ENCODE peak calls at places on chromosome 12, in ten cellular contexts. G is tibial nerve, W is astrocyte, M is cardiac muscle cell, K is heart right ventricle, U is body of pancreas, L is right atrium auricular region, O is left lung, Z is IMR-90, F is HepG2. A is an unnamed sample.

GRCh38 chr12:131511391-131511802 is 199.5 kb upstream of the SFSWAP start:
- DNase-seq in G (no peak), F (no peak), L (no peak), K (no peak), M (peak; percentile 15), Z (no peak), O (no peak), U (peak; percentile 33), W (peak; percentile 2), A (no peak)

GRCh38 chr12:92845320-92845719 is 83.8 kb downstream of the EEA1 start:
- DNase-seq in U (no peak), L (no peak), K (no peak), G (no peak), W (no peak), M (no peak), Z (no peak), F (peak; percentile 9), O (no peak), A (no peak)

GRCh38 chr12:48969160-48969771 is 2.3 kb downstream of the WNT10B start:
- DNase-seq in U (no peak), L (no peak), Z (no peak), G (no peak), O (no peak), F (no peak), K (no peak), W (no peak), M (no peak), A (no peak)

GRCh38 chr12:2299207-2299606 is 246.4 kb downstream of the CACNA1C start:
- DNase-seq in M (no peak), L (no peak), U (peak; percentile 17), G (no peak), W (no peak), O (no peak), F (no peak), K (no peak), Z (no peak), A (no peak)

GRCh38 chr12:129552996-129553750 is 350.7 kb downstream of the TMEM132D start:
- DNase-seq in G (no peak), Z (no peak), F (no peak), W (peak; percentile 26), O (no peak), M (no peak), U (no peak), L (no peak), K (no peak), A (no peak)

GRCh38 chr12:53427905-53428594 is 4.4 kb downstream of the AMHR2 start:
- DNase-seq in F (no peak), W (peak; percentile 92), G (no peak), U (no peak), K (no peak), O (no peak), Z (peak; percentile 97), L (no peak), M (peak; percentile 34), A (peak; percentile 47)

GRCh38 chr12:96274331-96274730 is 80.2 kb downstream of the ELK3 start:
- DNase-seq in G (no peak), M (no peak), L (no peak), K (no peak), O (no peak), Z (peak; percentile 77), U (no peak), W (peak; percentile 75), F (no peak), A (no peak)

GRCh38 chr12:93785262-93786010 is 108.3 kb downstream of the CRADD start:
- DNase-seq in Z (peak; percentile 97), L (peak; percentile 85), W (peak; percentile 94), O (no peak), F (peak; percentile 63), M (peak; percentile 94), K (no peak), U (peak; percentile 66), G (peak; percentile 63), A (peak; percentile 91)

GRCh38 chr12:6939187-6939540 is 4.5 kb upstream of the RNU7-1 start:
- DNase-seq in F (no peak), G (no peak), L (no peak), K (no peak), M (no peak), Z (no peak), W (no peak), O (no peak), U (no peak), A (no peak)

GRCh38 chr12:6936378-6936638 is 7.3 kb upstream of the RNU7-1 start:
- DNase-seq in M (no peak), L (no peak), W (no peak), G (no peak), Z (no peak), O (no peak), F (no peak), K (no peak), U (no peak), A (no peak)

GRCh38 chr12:6938353-6939186 is 5.0 kb upstream of the RNU7-1 start:
- DNase-seq in L (no peak), W (no peak), U (no peak), G (no peak), K (peak; percentile 27), Z (no peak), M (no peak), F (no peak), O (peak; percentile 76), A (peak; percentile 44)

GRCh38 chr12:6936642-6937480 is 6.8 kb upstream of the RNU7-1 start:
- DNase-seq in M (no peak), L (no peak), G (no peak), U (no peak), O (peak; percentile 83), Z (no peak), W (no peak), K (no peak), F (no peak), A (no peak)

DNA sequence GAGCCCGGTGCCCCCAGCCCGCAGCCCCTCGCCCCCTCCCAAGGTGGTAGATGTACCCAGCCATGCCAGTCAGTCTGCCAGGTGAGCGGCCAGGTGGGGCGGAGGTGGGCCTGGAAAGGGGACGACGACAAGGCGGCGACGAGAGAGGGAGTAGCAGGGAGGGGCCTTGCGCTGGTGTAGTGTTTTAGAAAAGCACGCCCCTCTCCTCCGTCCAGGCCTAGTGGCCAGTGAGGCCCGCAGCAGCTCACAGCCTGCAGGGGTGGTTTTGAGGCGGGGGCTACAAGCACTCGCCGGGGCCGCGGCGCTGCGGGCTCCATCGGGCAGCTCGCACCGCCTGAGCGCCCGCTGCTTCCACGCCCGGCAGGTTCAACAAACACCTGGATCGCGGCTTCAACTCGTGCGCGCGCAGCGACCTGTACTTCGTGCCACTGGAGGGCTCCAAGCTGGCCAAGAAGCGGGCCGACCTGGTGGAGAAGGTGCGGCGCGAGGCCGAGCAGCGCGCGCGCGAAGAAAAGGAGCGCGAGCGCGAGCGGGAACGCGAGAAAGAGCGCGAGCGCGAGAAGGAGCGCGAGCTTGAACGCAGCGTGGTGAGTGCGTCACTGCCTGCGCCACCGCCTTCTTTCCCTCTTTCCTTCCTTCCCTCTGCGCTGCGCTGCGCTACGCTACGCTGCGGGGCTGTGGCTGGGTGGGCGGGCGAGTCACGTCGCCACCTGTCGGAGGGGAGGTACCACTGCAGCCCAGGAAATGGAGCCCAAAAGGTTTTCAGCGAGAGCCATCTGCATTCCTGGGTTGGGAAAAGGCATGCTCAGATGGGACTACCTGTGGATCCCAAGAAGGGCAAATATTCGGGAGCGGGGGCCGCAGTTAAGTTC is 5.9 kb upstream of the RNU7-1 start:
- DNase-seq in K (peak; percentile 93), Z (peak; percentile 92), F (peak; percentile 91), L (peak; percentile 94), G (peak; percentile 78), O (peak; percentile 99), W (peak; percentile 87), U (peak; percentile 96), M (peak; percentile 95), A (peak; percentile 95)
- H3K36me3 ChIP-seq in K (peaks cover 67% of the 10 kb centered on the region), Z (peaks cover 68% of the 10 kb centered on the region), F (peaks cover 7% of the 10 kb centered on the region), L (peaks cover 28% of the 10 kb centered on the region), G (peaks cover 9% of the 10 kb centered on the region), O (peaks cover 68% of the 10 kb centered on the region), W (peaks cover 24% of the 10 kb centered on the region), U (no peaks in the 10 kb centered on the region), M (peaks cover 16% of the 10 kb centered on the region), A (peaks cover 94% of the 10 kb centered on the region)

GRCh38 chr12:56874821-56875220 is 59.4 kb downstream of the SDR9C7 start:
- DNase-seq in U (no peak), G (no peak), L (no peak), F (no peak), K (no peak), O (no peak), Z (no peak), M (no peak), W (no peak), A (no peak)

GRCh38 chr12:56878010-56878339 is 56.2 kb downstream of the SDR9C7 start:
- DNase-seq in K (no peak), F (peak; percentile 86), U (no peak), W (no peak), O (no peak), G (no peak), Z (no peak), M (peak; percentile 66), L (no peak), A (no peak)

GRCh38 chr12:56880416-56881035 is 53.7 kb downstream of the SDR9C7 start:
- DNase-seq in W (no peak), L (no peak), Z (no peak), K (no peak), M (peak; percentile 32), O (no peak), U (no peak), F (no peak), G (no peak), A (peak; percentile 11)

GRCh38 chr12:56873382-56873781 is 60.8 kb downstream of the SDR9C7 start:
- DNase-seq in O (no peak), M (no peak), Z (no peak), G (no peak), K (no peak), W (no peak), L (no peak), F (no peak), U (no peak), A (no peak)

GRCh38 chr12:56877195-56878009 is 56.8 kb downstream of the SDR9C7 start:
- DNase-seq in U (no peak), O (no peak), Z (no peak), M (peak; percentile 8), W (no peak), F (peak; percentile 77), G (no peak), L (no peak), K (no peak), A (no peak)
- H3K27ac ChIP-seq in U (no peak overlapping the region), O (no peak overlapping the region), Z (no peak overlapping the region), M (no peak overlapping the region), W (no peak overlapping the region), F (peak overlapping the region; percentile 58), G (no peak overlapping the region), L (no peak overlapping the region), K (no peak overlapping the region), A (no peak overlapping the region)

GRCh38 chr12:133081408-133081806 is 684 bp downstream of the ZNF140 start:
- DNase-seq in Z (no peak), O (no peak), K (no peak), U (peak; percentile 3), W (no peak), M (no peak), G (no peak), L (no peak), F (no peak), A (no peak)
- H3K9me3 ChIP-seq in Z (peaks cover 49% of the 10 kb centered on the region), O (no peaks in the 10 kb centered on the region), K (peaks cover 71% of the 10 kb centered on the region), U (peaks cover 49% of the 10 kb centered on the region), W (peaks cover 51% of the 10 kb centered on the region), M (no peaks in the 10 kb centered on the region), G (peaks cover 64% of the 10 kb centered on the region), L (peaks cover 84% of the 10 kb centered on the region), F (peaks cover 76% of the 10 kb centered on the region), A (peaks cover 30% of the 10 kb centered on the region)

GRCh38 chr12:45933504-45933903 is 56.9 kb downstream of the SCAF11 start:
- DNase-seq in O (no peak), Z (no peak), M (no peak), U (no peak), K (no peak), G (no peak), W (no peak), F (no peak), L (no peak), A (no peak)

GRCh38 chr12:45930369-45930768 is 60.0 kb downstream of the SCAF11 start:
- DNase-seq in M (no peak), L (no peak), W (no peak), O (no peak), K (no peak), F (no peak), G (no peak), U (no peak), Z (no peak), A (no peak)

GRCh38 chr12:45928309-45928708 is 62.1 kb downstream of the SCAF11 start:
- DNase-seq in F (no peak), U (no peak), Z (no peak), L (no peak), W (no peak), K (no peak), M (no peak), O (no peak), G (no peak), A (no peak)
- H3K36me3 ChIP-seq in F (peaks cover 15% of the 10 kb centered on the region), U (peaks cover 34% of the 10 kb centered on the region), Z (peaks cover 40% of the 10 kb centered on the region), L (peaks cover 81% of the 10 kb centered on the region), W (peaks cover 53% of the 10 kb centered on the region), K (peaks cover 100% of the 10 kb centered on the region), M (peaks cover 75% of the 10 kb centered on the region), O (peaks cover 97% of the 10 kb centered on the region), G (peaks cover 20% of the 10 kb centered on the region), A (peaks cover 76% of the 10 kb centered on the region)